ENCODE peak calls at places on chromosomes 11 and 22, in four cellular contexts. One of them, this sample, is unnamed.

GRCh38 chr22:27459955-27460354 is 341.6 kb downstream of the MN1 start:
- DNase-seq in NCI-H774: no peak
- DNase-seq in stimulated activated CD8-positive, alpha-beta memory T cell treated with anti-CD3 and anti-CD28 coated beads, Interleukin-15, amount 100 ng/mL, for 4 hours: no peak
- DNase-seq in lower lobe of right lung: no peak
- DNase-seq in this sample: no peak

GRCh38 chr11:123702137-123702536 is 39.3 kb downstream of the ZNF202 start:
- DNase-seq in NCI-H774: no peak
- DNase-seq in stimulated activated CD8-positive, alpha-beta memory T cell treated with anti-CD3 and anti-CD28 coated beads, Interleukin-15, amount 100 ng/mL, for 4 hours: no peak
- DNase-seq in lower lobe of right lung: no peak
- DNase-seq in this sample: no peak

GRCh38 chr22:46323126-46323525 is 12.4 kb upstream of the TRMU start:
- DNase-seq in NCI-H774: no peak
- DNase-seq in stimulated activated CD8-positive, alpha-beta memory T cell treated with anti-CD3 and anti-CD28 coated beads, Interleukin-15, amount 100 ng/mL, for 4 hours: no peak
- DNase-seq in lower lobe of right lung: peak
- DNase-seq in this sample: no peak

GRCh38 chr11:100557830-100558611 is 129.1 kb upstream of the ARHGAP42 start:
- DNase-seq in NCI-H774: no peak
- DNase-seq in stimulated activated CD8-positive, alpha-beta memory T cell treated with anti-CD3 and anti-CD28 coated beads, Interleukin-15, amount 100 ng/mL, for 4 hours: no peak
- DNase-seq in lower lobe of right lung: no peak
- DNase-seq in this sample: no peak

GRCh38 chr11:102234779-102235439 is 82.4 kb upstream of the BIRC3 start:
- DNase-seq in NCI-H774: no peak
- DNase-seq in stimulated activated CD8-positive, alpha-beta memory T cell treated with anti-CD3 and anti-CD28 coated beads, Interleukin-15, amount 100 ng/mL, for 4 hours: no peak
- DNase-seq in lower lobe of right lung: no peak
- DNase-seq in this sample: no peak

GRCh38 chr11:50298182-50298988 is 265.7 kb downstream of the OR4C45 start:
- DNase-seq in NCI-H774: no peak
- DNase-seq in stimulated activated CD8-positive, alpha-beta memory T cell treated with anti-CD3 and anti-CD28 coated beads, Interleukin-15, amount 100 ng/mL, for 4 hours: no peak
- DNase-seq in lower lobe of right lung: no peak
- DNase-seq in this sample: no peak

GRCh38 chr11:71117311-71117710 is 135.1 kb downstream of the SHANK2 start:
- DNase-seq in NCI-H774: no peak
- DNase-seq in stimulated activated CD8-positive, alpha-beta memory T cell treated with anti-CD3 and anti-CD28 coated beads, Interleukin-15, amount 100 ng/mL, for 4 hours: no peak
- DNase-seq in lower lobe of right lung: no peak
- DNase-seq in this sample: no peak

GRCh38 chr11:126280595-126280994 is 2.3 kb upstream of the TIRAP start:
- DNase-seq in NCI-H774: no peak
- DNase-seq in stimulated activated CD8-positive, alpha-beta memory T cell treated with anti-CD3 and anti-CD28 coated beads, Interleukin-15, amount 100 ng/mL, for 4 hours: no peak
- DNase-seq in lower lobe of right lung: no peak
- DNase-seq in this sample: no peak

GRCh38 chr22:41976070-41976901 is 7.0 kb downstream of the SEPTIN3 start:
- DNase-seq in NCI-H774: peak
- DNase-seq in stimulated activated CD8-positive, alpha-beta memory T cell treated with anti-CD3 and anti-CD28 coated beads, Interleukin-15, amount 100 ng/mL, for 4 hours: no peak
- DNase-seq in lower lobe of right lung: no peak
- DNase-seq in this sample: no peak

GRCh38 chr22:44543781-44544181 is 45.7 kb upstream of the RTL6 start:
- DNase-seq in NCI-H774: no peak
- DNase-seq in stimulated activated CD8-positive, alpha-beta memory T cell treated with anti-CD3 and anti-CD28 coated beads, Interleukin-15, amount 100 ng/mL, for 4 hours: no peak
- DNase-seq in lower lobe of right lung: no peak
- DNase-seq in this sample: no peak

GRCh38 chr22:39457047-39457545 is 284 bp downstream of the MGAT3 start:
- DNase-seq in NCI-H774: no peak
- DNase-seq in stimulated activated CD8-positive, alpha-beta memory T cell treated with anti-CD3 and anti-CD28 coated beads, Interleukin-15, amount 100 ng/mL, for 4 hours: no peak
- DNase-seq in lower lobe of right lung: no peak
- DNase-seq in this sample: no peak

GRCh38 chr22:38966942-38967341 is 9.5 kb downstream of the APOBEC3A start:
- DNase-seq in NCI-H774: no peak
- DNase-seq in stimulated activated CD8-positive, alpha-beta memory T cell treated with anti-CD3 and anti-CD28 coated beads, Interleukin-15, amount 100 ng/mL, for 4 hours: no peak
- DNase-seq in lower lobe of right lung: no peak
- DNase-seq in this sample: no peak

GRCh38 chr11:12539570-12539969 is 134.7 kb upstream of the TEAD1 start:
- DNase-seq in NCI-H774: no peak
- DNase-seq in stimulated activated CD8-positive, alpha-beta memory T cell treated with anti-CD3 and anti-CD28 coated beads, Interleukin-15, amount 100 ng/mL, for 4 hours: no peak
- DNase-seq in lower lobe of right lung: no peak
- DNase-seq in this sample: no peak

GRCh38 chr11:8784936-8785335 is 102.3 kb downstream of the RPL27A start:
- DNase-seq in NCI-H774: no peak
- DNase-seq in stimulated activated CD8-positive, alpha-beta memory T cell treated with anti-CD3 and anti-CD28 coated beads, Interleukin-15, amount 100 ng/mL, for 4 hours: no peak
- DNase-seq in lower lobe of right lung: no peak
- DNase-seq in this sample: no peak

GRCh38 chr11:11010624-11011127 is 152.8 kb upstream of the ZBED5 start:
- DNase-seq in NCI-H774: no peak
- DNase-seq in stimulated activated CD8-positive, alpha-beta memory T cell treated with anti-CD3 and anti-CD28 coated beads, Interleukin-15, amount 100 ng/mL, for 4 hours: no peak
- DNase-seq in lower lobe of right lung: peak
- DNase-seq in this sample: no peak

GRCh38 chr11:72741429-72741833 is 10.8 kb downstream of the ARAP1 start:
- DNase-seq in NCI-H774: no peak
- DNase-seq in stimulated activated CD8-positive, alpha-beta memory T cell treated with anti-CD3 and anti-CD28 coated beads, Interleukin-15, amount 100 ng/mL, for 4 hours: no peak
- DNase-seq in lower lobe of right lung: peak
- DNase-seq in this sample: no peak

GRCh38 chr22:39556970-39557811 is 13.4 kb upstream of the CACNA1I start:
- DNase-seq in NCI-H774: no peak
- DNase-seq in stimulated activated CD8-positive, alpha-beta memory T cell treated with anti-CD3 and anti-CD28 coated beads, Interleukin-15, amount 100 ng/mL, for 4 hours: peak
- DNase-seq in lower lobe of right lung: no peak
- DNase-seq in this sample: no peak

GRCh38 chr11:67253872-67254624 is 12.2 kb upstream of the GRK2 start:
- DNase-seq in NCI-H774: no peak
- DNase-seq in stimulated activated CD8-positive, alpha-beta memory T cell treated with anti-CD3 and anti-CD28 coated beads, Interleukin-15, amount 100 ng/mL, for 4 hours: no peak
- DNase-seq in lower lobe of right lung: no peak
- DNase-seq in this sample: no peak

GRCh38 chr22:23800297-23801237 is 13.8 kb downstream of the SMARCB1 start:
- DNase-seq in NCI-H774: no peak
- DNase-seq in stimulated activated CD8-positive, alpha-beta memory T cell treated with anti-CD3 and anti-CD28 coated beads, Interleukin-15, amount 100 ng/mL, for 4 hours: no peak
- DNase-seq in lower lobe of right lung: peak
- DNase-seq in this sample: no peak

GRCh38 chr11:79472736-79473536 is 32.1 kb upstream of the TENM4 start:
- DNase-seq in NCI-H774: no peak
- DNase-seq in stimulated activated CD8-positive, alpha-beta memory T cell treated with anti-CD3 and anti-CD28 coated beads, Interleukin-15, amount 100 ng/mL, for 4 hours: no peak
- DNase-seq in lower lobe of right lung: no peak
- DNase-seq in this sample: no peak

GRCh38 chr11:131827440-131827839 is 457.0 kb downstream of the NTM start:
- DNase-seq in NCI-H774: no peak
- DNase-seq in stimulated activated CD8-positive, alpha-beta memory T cell treated with anti-CD3 and anti-CD28 coated beads, Interleukin-15, amount 100 ng/mL, for 4 hours: no peak
- DNase-seq in lower lobe of right lung: no peak
- DNase-seq in this sample: no peak

GRCh38 chr11:75240381-75241035 is at the start of gene TPBGL:
- DNase-seq in NCI-H774: peak
- DNase-seq in stimulated activated CD8-positive, alpha-beta memory T cell treated with anti-CD3 and anti-CD28 coated beads, Interleukin-15, amount 100 ng/mL, for 4 hours: peak
- DNase-seq in lower lobe of right lung: no peak
- DNase-seq in this sample: no peak

GRCh38 chr11:18367431-18367830 is 26.9 kb upstream of the LDHA start:
- DNase-seq in NCI-H774: no peak
- DNase-seq in stimulated activated CD8-positive, alpha-beta memory T cell treated with anti-CD3 and anti-CD28 coated beads, Interleukin-15, amount 100 ng/mL, for 4 hours: no peak
- DNase-seq in lower lobe of right lung: no peak
- DNase-seq in this sample: no peak

This sample was measured in GOT3.